ENCODE peak calls at places on chromosomes 3 and 15, in six cellular contexts. One of them, this sample, is unnamed.

GRCh38 chr3:23607184-23607847 is 198.4 kb upstream of the UBE2E1 start:
- DNase-seq in CD8-positive, alpha-beta memory T cell: no peak
- DNase-seq in EL: no peak
- DNase-seq in iris pigment epithelial cell: peak; percentile 25
- DNase-seq in bronchial epithelial cell: no peak
- DNase-seq in Daoy: no peak
- DNase-seq in this sample: no peak

GRCh38 chr3:55441499-55441898 is 45.6 kb downstream of the WNT5A start:
- DNase-seq in CD8-positive, alpha-beta memory T cell: no peak
- DNase-seq in EL: no peak
- DNase-seq in iris pigment epithelial cell: no peak
- DNase-seq in bronchial epithelial cell: no peak
- DNase-seq in Daoy: no peak
- DNase-seq in this sample: no peak

GRCh38 chr3:126514161-126514560 is 3.4 kb downstream of the UROC1 start:
- DNase-seq in CD8-positive, alpha-beta memory T cell: no peak
- DNase-seq in EL: no peak
- DNase-seq in iris pigment epithelial cell: no peak
- DNase-seq in bronchial epithelial cell: no peak
- DNase-seq in Daoy: no peak
- DNase-seq in this sample: no peak

GRCh38 chr15:31435891-31436628 is 109.4 kb downstream of the KLF13 start:
- DNase-seq in CD8-positive, alpha-beta memory T cell: peak; percentile 36
- DNase-seq in EL: no peak
- DNase-seq in iris pigment epithelial cell: no peak
- DNase-seq in bronchial epithelial cell: peak; percentile 34
- DNase-seq in Daoy: no peak
- DNase-seq in this sample: no peak

GRCh38 chr3:44682182-44682896 is 30.1 kb upstream of the ZNF502 start:
- DNase-seq in CD8-positive, alpha-beta memory T cell: no peak
- DNase-seq in EL: peak; percentile 64
- DNase-seq in iris pigment epithelial cell: peak; percentile 53
- DNase-seq in bronchial epithelial cell: no peak
- DNase-seq in Daoy: no peak
- DNase-seq in this sample: peak; percentile 87

GRCh38 chr15:96122077-96123027 is 208.1 kb upstream of the NR2F2 start:
- DNase-seq in CD8-positive, alpha-beta memory T cell: no peak
- DNase-seq in EL: peak; percentile 50
- DNase-seq in iris pigment epithelial cell: peak; percentile 25
- DNase-seq in bronchial epithelial cell: peak; percentile 53
- DNase-seq in Daoy: peak; percentile 17
- DNase-seq in this sample: no peak

GRCh38 chr3:96863129-96863740 is 48.8 kb downstream of the EPHA6 start:
- DNase-seq in CD8-positive, alpha-beta memory T cell: no peak
- DNase-seq in EL: peak; percentile 0
- DNase-seq in iris pigment epithelial cell: peak; percentile 39
- DNase-seq in bronchial epithelial cell: peak; percentile 50
- DNase-seq in Daoy: no peak
- DNase-seq in this sample: peak; percentile 17

GRCh38 chr3:89692601-89693000 is 585.2 kb downstream of the EPHA3 start:
- DNase-seq in CD8-positive, alpha-beta memory T cell: no peak
- DNase-seq in EL: no peak
- DNase-seq in iris pigment epithelial cell: no peak
- DNase-seq in bronchial epithelial cell: no peak
- DNase-seq in Daoy: no peak
- DNase-seq in this sample: no peak

GRCh38 chr3:170352936-170353335 is 4.6 kb upstream of the SKIL start:
- DNase-seq in CD8-positive, alpha-beta memory T cell: no peak
- DNase-seq in EL: no peak
- DNase-seq in iris pigment epithelial cell: no peak
- DNase-seq in bronchial epithelial cell: no peak
- DNase-seq in Daoy: no peak
- DNase-seq in this sample: no peak

GRCh38 chr3:193863657-193864323 is 270.8 kb downstream of the OPA1 start:
- DNase-seq in CD8-positive, alpha-beta memory T cell: no peak
- DNase-seq in EL: no peak
- DNase-seq in iris pigment epithelial cell: no peak
- DNase-seq in bronchial epithelial cell: no peak
- DNase-seq in Daoy: no peak
- DNase-seq in this sample: no peak

GRCh38 chr3:174229916-174230315 is 629.2 kb upstream of the NAALADL2 start:
- DNase-seq in CD8-positive, alpha-beta memory T cell: no peak
- DNase-seq in EL: peak; percentile 18
- DNase-seq in iris pigment epithelial cell: no peak
- DNase-seq in bronchial epithelial cell: no peak
- DNase-seq in Daoy: no peak
- DNase-seq in this sample: no peak

GRCh38 chr3:136251511-136251910 is 1.4 kb downstream of the PCCB start:
- DNase-seq in CD8-positive, alpha-beta memory T cell: no peak
- DNase-seq in EL: peak; percentile 23
- DNase-seq in iris pigment epithelial cell: no peak
- DNase-seq in bronchial epithelial cell: peak; percentile 30
- DNase-seq in Daoy: no peak
- DNase-seq in this sample: no peak

GRCh38 chr3:131903988-131904415 is 130.8 kb downstream of the CPNE4 start:
- DNase-seq in CD8-positive, alpha-beta memory T cell: no peak
- DNase-seq in EL: peak; percentile 89
- DNase-seq in iris pigment epithelial cell: peak; percentile 88
- DNase-seq in bronchial epithelial cell: peak; percentile 91
- DNase-seq in Daoy: peak; percentile 21
- DNase-seq in this sample: peak; percentile 79

GRCh38 chr3:133460809-133461208 is 61.0 kb downstream of the BFSP2 start:
- DNase-seq in CD8-positive, alpha-beta memory T cell: no peak
- DNase-seq in EL: no peak
- DNase-seq in iris pigment epithelial cell: no peak
- DNase-seq in bronchial epithelial cell: peak; percentile 73
- DNase-seq in Daoy: no peak
- DNase-seq in this sample: no peak

GRCh38 chr3:168029705-168030104 is 66.0 kb downstream of the GOLIM4 start:
- DNase-seq in CD8-positive, alpha-beta memory T cell: no peak
- DNase-seq in EL: no peak
- DNase-seq in iris pigment epithelial cell: no peak
- DNase-seq in bronchial epithelial cell: no peak
- DNase-seq in Daoy: no peak
- DNase-seq in this sample: no peak

GRCh38 chr15:71114887-71115566 is at the start of gene THSD4:
- DNase-seq in CD8-positive, alpha-beta memory T cell: peak; percentile 16
- DNase-seq in EL: peak; percentile 81
- DNase-seq in iris pigment epithelial cell: peak; percentile 74
- DNase-seq in bronchial epithelial cell: no peak
- DNase-seq in Daoy: peak; percentile 82
- DNase-seq in this sample: peak; percentile 80

GRCh38 chr15:56984681-56985515 is 66.5 kb downstream of the TCF12 start:
- DNase-seq in CD8-positive, alpha-beta memory T cell: no peak
- DNase-seq in EL: peak; percentile 63
- DNase-seq in iris pigment epithelial cell: peak; percentile 53
- DNase-seq in bronchial epithelial cell: peak; percentile 35
- DNase-seq in Daoy: no peak
- DNase-seq in this sample: no peak

GRCh38 chr3:55897573-55898224 is 410.6 kb upstream of the WNT5A start:
- DNase-seq in CD8-positive, alpha-beta memory T cell: no peak
- DNase-seq in EL: peak; percentile 35
- DNase-seq in iris pigment epithelial cell: no peak
- DNase-seq in bronchial epithelial cell: peak; percentile 40
- DNase-seq in Daoy: peak; percentile 25
- DNase-seq in this sample: peak; percentile 67

GRCh38 chr15:38890194-38890593 is 325.6 kb upstream of the RASGRP1 start:
- DNase-seq in CD8-positive, alpha-beta memory T cell: no peak
- DNase-seq in EL: no peak
- DNase-seq in iris pigment epithelial cell: no peak
- DNase-seq in bronchial epithelial cell: no peak
- DNase-seq in Daoy: no peak
- DNase-seq in this sample: no peak

GRCh38 chr3:45551214-45552010 is 43.1 kb upstream of the LIMD1 start:
- DNase-seq in CD8-positive, alpha-beta memory T cell: no peak
- DNase-seq in EL: peak; percentile 100
- DNase-seq in iris pigment epithelial cell: peak; percentile 98
- DNase-seq in bronchial epithelial cell: peak; percentile 96
- DNase-seq in Daoy: peak; percentile 93
- DNase-seq in this sample: peak; percentile 99

GRCh38 chr3:41742127-41742526 is 219.8 kb downstream of the ULK4 start:
- DNase-seq in CD8-positive, alpha-beta memory T cell: no peak
- DNase-seq in EL: no peak
- DNase-seq in iris pigment epithelial cell: no peak
- DNase-seq in bronchial epithelial cell: no peak
- DNase-seq in Daoy: no peak
- DNase-seq in this sample: no peak

This sample was measured in trophoblast cell.